ENCODE peak calls at places on chromosomes 5 and 9, in seven cellular contexts. C is OCI-LY7, D is fibroblast of mammary gland, Z is spleen, O is HepG2, L is astrocyte of the spinal cord, V is right atrium auricular region. B is an unnamed sample.
A peak's percentile ranks its signal among the peaks of the same experiment; 100 is the strongest.

GRCh38 chr9:25427898-25428297 is 250.3 kb downstream of the TUSC1 start:
- DNase-seq in C (no peak), D (no peak), Z (peak; percentile 50), O (no peak), L (no peak), V (no peak), B (no peak)

GRCh38 chr9:78462616-78463015 is 165.7 kb downstream of the PSAT1 start:
- DNase-seq in C (no peak), D (no peak), Z (no peak), O (no peak), L (no peak), V (no peak), B (no peak)

GRCh38 chr5:54524704-54525103 is 7.1 kb downstream of the SNX18 start:
- DNase-seq in C (no peak), D (no peak), Z (peak; percentile 80), O (no peak), L (peak; percentile 63), V (no peak), B (no peak)

GRCh38 chr5:115857621-115858349 is 16.1 kb downstream of the AP3S1 start:
- DNase-seq in C (no peak), D (peak; percentile 32), Z (no peak), O (no peak), L (peak; percentile 78), V (no peak), B (no peak)

GRCh38 chr9:133889498-133890301 is 102.4 kb downstream of the VAV2 start:
- DNase-seq in C (no peak), D (peak; percentile 20), Z (no peak), O (no peak), L (no peak), V (no peak), B (no peak)

GRCh38 chr5:176716320-176716719 is 69.0 kb downstream of the TSPAN17 start:
- DNase-seq in C (no peak), D (peak; percentile 94), Z (no peak), O (no peak), L (peak; percentile 45), V (no peak), B (no peak)

GRCh38 chr5:105639068-105639467 is 2031.7 kb downstream of the EFNA5 start:
- DNase-seq in C (no peak), D (no peak), Z (no peak), O (peak; percentile 0), L (no peak), V (no peak), B (no peak)

GRCh38 chr5:51378778-51379652 is 4.2 kb upstream of the ISL1 start:
- DNase-seq in C (no peak), D (no peak), Z (no peak), O (no peak), L (peak; percentile 19), V (no peak), B (no peak)

GRCh38 chr5:180179399-180180197 is 29.4 kb downstream of the RASGEF1C start:
- DNase-seq in C (no peak), D (no peak), Z (peak; percentile 47), O (no peak), L (no peak), V (no peak), B (no peak)

GRCh38 chr5:122292357-122292756 is 19.7 kb upstream of the SNCAIP start:
- DNase-seq in C (no peak), D (peak; percentile 25), Z (no peak), O (no peak), L (no peak), V (no peak), B (no peak)

GRCh38 chr9:118643118-118643517 is 726.1 kb downstream of the BRINP1 start:
- DNase-seq in C (no peak), D (no peak), Z (no peak), O (no peak), L (peak; percentile 56), V (no peak), B (no peak)

GRCh38 chr5:30030110-30030509 is 1163.4 kb upstream of the CDH6 start:
- DNase-seq in C (no peak), D (no peak), Z (no peak), O (no peak), L (no peak), V (no peak), B (no peak)

GRCh38 chr5:1864896-1865440 is 17.8 kb downstream of the IRX4 start:
- DNase-seq in C (no peak), D (no peak), Z (no peak), O (no peak), L (no peak), V (no peak), B (no peak)

DNA sequence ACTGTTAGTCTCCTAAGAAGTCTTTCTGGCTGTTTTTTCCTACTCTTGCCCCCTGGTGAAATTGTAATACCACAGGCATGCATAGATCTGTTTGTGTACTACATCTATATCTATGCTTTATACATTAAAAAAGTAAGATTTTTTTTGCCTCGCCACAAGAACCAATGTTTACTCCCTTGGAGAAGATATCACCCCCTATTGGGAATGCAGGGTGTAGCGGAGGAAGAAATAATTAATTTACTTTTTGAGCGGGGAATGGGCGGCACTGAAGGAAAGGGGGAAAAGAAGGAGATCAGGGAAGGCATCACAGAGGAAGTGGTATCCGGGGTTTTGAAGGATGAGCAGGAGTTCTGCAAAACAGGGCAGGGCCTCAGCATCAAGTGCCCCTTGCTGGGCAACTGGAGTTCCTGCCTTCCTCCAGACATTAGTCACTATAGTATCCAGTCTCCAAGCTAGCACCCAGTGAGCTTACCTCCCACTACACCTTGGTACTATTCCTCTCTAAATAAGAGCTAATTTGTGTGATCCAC is 134.9 kb downstream of the GABBR2 start:
- DNase-seq in C (no peak), D (no peak), Z (no peak), O (no peak), L (no peak), V (no peak), B (no peak)
- TF ChIP-seq CTCF in C (peak; percentile 39), D (peak; percentile 11), Z (no peak), O (no peak), L (no peak), V (no peak), B (no peak)

GRCh38 chr5:63563008-63563917 is 399.0 kb downstream of the HTR1A start:
- DNase-seq in C (no peak), D (no peak), Z (peak; percentile 41), O (no peak), L (no peak), V (no peak), B (no peak)

GRCh38 chr5:63570752-63571151 is 391.5 kb downstream of the HTR1A start:
- DNase-seq in C (no peak), D (no peak), Z (peak; percentile 68), O (no peak), L (no peak), V (no peak), B (no peak)

GRCh38 chr5:63564789-63565188 is 397.5 kb downstream of the HTR1A start:
- DNase-seq in C (no peak), D (no peak), Z (no peak), O (no peak), L (no peak), V (no peak), B (no peak)
- TF ChIP-seq CTCF in C (no peak), D (no peak), Z (no peak), O (no peak), L (no peak), V (no peak), B (no peak)

GRCh38 chr9:69303331-69303730 is 21.7 kb upstream of the ENTREP1 start:
- DNase-seq in C (no peak), D (no peak), Z (no peak), O (no peak), L (no peak), V (no peak), B (no peak)

GRCh38 chr9:69313175-69313574 is 11.8 kb upstream of the ENTREP1 start:
- DNase-seq in C (no peak), D (no peak), Z (no peak), O (no peak), L (no peak), V (no peak), B (no peak)

GRCh38 chr9:69308217-69308931 is 16.6 kb upstream of the ENTREP1 start:
- DNase-seq in C (no peak), D (no peak), Z (no peak), O (no peak), L (no peak), V (no peak), B (no peak)

DNA sequence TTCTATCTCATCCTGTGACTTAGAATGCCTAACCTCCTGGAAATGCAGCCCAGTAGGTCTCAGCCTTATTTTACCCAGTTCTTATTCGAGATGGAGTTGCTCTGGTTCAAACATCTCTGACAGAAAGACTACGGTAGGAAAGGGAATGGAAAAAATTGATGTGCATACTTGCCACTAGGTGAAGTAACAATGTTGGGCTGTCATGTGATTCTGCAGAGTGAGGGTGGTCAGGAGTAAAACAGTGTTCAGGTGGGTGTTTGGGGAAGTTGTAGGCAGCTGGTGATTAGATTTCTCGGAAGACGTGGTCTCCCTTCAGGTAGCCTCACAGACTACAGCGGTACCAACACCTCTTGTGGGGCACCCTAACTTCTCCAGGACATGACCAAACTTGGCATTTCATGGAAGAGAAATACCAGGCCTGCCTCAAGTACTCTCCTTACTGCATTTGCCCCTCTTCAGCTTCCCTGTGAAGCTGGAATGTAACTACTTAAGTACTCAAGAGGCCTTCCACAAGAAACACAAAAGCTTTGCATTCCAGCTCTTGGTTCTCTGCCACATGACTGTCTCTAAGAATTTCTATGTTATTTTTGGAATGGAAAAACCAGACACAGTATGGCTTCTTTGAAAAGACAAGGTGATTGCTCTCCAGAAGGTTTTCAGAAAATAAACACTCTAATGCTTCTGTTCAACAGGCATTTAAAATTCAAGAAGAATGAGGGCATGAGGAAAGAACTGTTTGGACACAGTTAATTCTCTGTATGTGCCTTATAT is 17.4 kb upstream of the ENTREP1 start:
- DNase-seq in C (no peak), D (no peak), Z (no peak), O (no peak), L (peak; percentile 95), V (no peak), B (no peak)
- TF ChIP-seq CTCF in C (no peak), D (no peak), Z (no peak), O (no peak), L (peak; percentile 4), V (no peak), B (no peak)

GRCh38 chr9:135008416-135008815 is 79.1 kb upstream of the OLFM1 start:
- DNase-seq in C (no peak), D (no peak), Z (peak; percentile 8), O (no peak), L (no peak), V (no peak), B (no peak)

GRCh38 chr9:135010921-135011320 is 76.5 kb upstream of the OLFM1 start:
- DNase-seq in C (peak; percentile 17), D (no peak), Z (peak; percentile 54), O (no peak), L (no peak), V (no peak), B (no peak)

GRCh38 chr9:135010363-135010860 is 77.1 kb upstream of the OLFM1 start:
- DNase-seq in C (no peak), D (no peak), Z (peak; percentile 39), O (no peak), L (no peak), V (no peak), B (no peak)

GRCh38 chr9:135009051-135009560 is 78.4 kb upstream of the OLFM1 start:
- DNase-seq in C (no peak), D (no peak), Z (peak; percentile 22), O (no peak), L (no peak), V (no peak), B (no peak)

GRCh38 chr9:135009711-135010362 is 77.6 kb upstream of the OLFM1 start:
- DNase-seq in C (no peak), D (no peak), Z (peak; percentile 25), O (no peak), L (no peak), V (no peak), B (no peak)
- TF ChIP-seq CTCF in C (no peak), D (no peak), Z (no peak), O (no peak), L (no peak), V (no peak), B (no peak)

GRCh38 chr9:316382-316965 is 101.8 kb downstream of the DOCK8 start:
- DNase-seq in C (peak; percentile 11), D (no peak), Z (no peak), O (no peak), L (no peak), V (no peak), B (no peak)
- TF ChIP-seq CTCF in C (peak; percentile 51), D (no peak), Z (peak; percentile 8), O (no peak), L (no peak), V (no peak), B (no peak)